ENCODE peak calls at places on chromosomes 3 and 15, in five cellular contexts. U is RWPE1, Y is Peyer's patch, W is cardiac muscle cell, C is osteoblast. V is an unnamed sample.

GRCh38 chr3:11600501-11601282 is 43.0 kb downstream of the VGLL4 start:
- DNase-seq in U (peak), Y (peak), W (peak), C (peak), V (no peak)

GRCh38 chr3:177835008-177835407 is 637.7 kb upstream of the TBL1XR1 start:
- DNase-seq in U (peak), Y (no peak), W (peak), C (no peak), V (no peak)

GRCh38 chr3:79019137-79019923 is 748.5 kb downstream of the ROBO1 start:
- DNase-seq in U (peak), Y (peak), W (peak), C (peak), V (no peak)

GRCh38 chr15:78808550-78808949 is 2.7 kb downstream of the ADAMTS7 start:
- DNase-seq in U (peak), Y (no peak), W (peak), C (peak), V (no peak)

GRCh38 chr3:54374214-54374855 is 252.0 kb downstream of the CACNA2D3 start:
- DNase-seq in U (peak), Y (no peak), W (peak), C (no peak), V (no peak)

GRCh38 chr3:15527031-15527459 is 5.5 kb upstream of the COLQ start:
- DNase-seq in U (no peak), Y (no peak), W (peak), C (no peak), V (no peak)

GRCh38 chr3:43369404-43370345 is 83.3 kb downstream of the SNRK start:
- DNase-seq in U (no peak), Y (no peak), W (no peak), C (peak), V (no peak)

GRCh38 chr3:12663311-12663935 is 494 bp downstream of the RAF1 start:
- DNase-seq in U (peak), Y (peak), W (peak), C (peak), V (peak)

GRCh38 chr3:47379488-47379899 is 1.3 kb upstream of the PTPN23 start:
- DNase-seq in U (no peak), Y (no peak), W (no peak), C (no peak), V (no peak)

GRCh38 chr3:123281929-123282328 is 80.2 kb downstream of the SEC22A start:
- DNase-seq in U (no peak), Y (no peak), W (no peak), C (no peak), V (no peak)

GRCh38 chr3:195761503-195762248 is 40.9 kb downstream of the MUC20 start:
- DNase-seq in U (no peak), Y (no peak), W (no peak), C (peak), V (no peak)

GRCh38 chr3:35291837-35292236 is 347.5 kb upstream of the ARPP21 start:
- DNase-seq in U (no peak), Y (no peak), W (no peak), C (no peak), V (no peak)

GRCh38 chr3:69160107-69160506 is 37.7 kb upstream of the LMOD3 start:
- DNase-seq in U (no peak), Y (no peak), W (no peak), C (no peak), V (no peak)

GRCh38 chr15:34886134-34886533 is 83.4 kb downstream of the AQR start:
- DNase-seq in U (no peak), Y (no peak), W (peak), C (peak), V (no peak)

GRCh38 chr3:39379778-39380155 is 3.4 kb upstream of the SLC25A38 start:
- DNase-seq in U (no peak), Y (no peak), W (no peak), C (no peak), V (no peak)

GRCh38 chr3:171459130-171459941 is 869 bp downstream of the TNIK start:
- DNase-seq in U (peak), Y (peak), W (peak), C (no peak), V (peak)

GRCh38 chr15:52566889-52567288 is 1.9 kb downstream of the ARPP19 start:
- DNase-seq in U (no peak), Y (no peak), W (no peak), C (no peak), V (no peak)

GRCh38 chr15:67120009-67120838 is 54.8 kb downstream of the SMAD3 start:
- DNase-seq in U (no peak), Y (no peak), W (no peak), C (no peak), V (no peak)

GRCh38 chr15:55823191-55823670 is 80.3 kb upstream of the PRTG start:
- DNase-seq in U (no peak), Y (no peak), W (peak), C (no peak), V (no peak)

GRCh38 chr3:99578339-99578970 is 59.9 kb upstream of the COL8A1 start:
- DNase-seq in U (no peak), Y (no peak), W (peak), C (no peak), V (no peak)

GRCh38 chr3:58429657-58430056 is 4.0 kb downstream of the PDHB start:
- DNase-seq in U (no peak), Y (no peak), W (no peak), C (no peak), V (no peak)

GRCh38 chr3:52846427-52846983 is 11.7 kb upstream of the MUSTN1 start:
- DNase-seq in U (no peak), Y (no peak), W (no peak), C (peak), V (no peak)

GRCh38 chr3:136898954-136899353 is 36.9 kb downstream of the NCK1 start:
- DNase-seq in U (no peak), Y (no peak), W (no peak), C (no peak), V (no peak)

GRCh38 chr15:64634020-64634419 is 141.4 kb downstream of the RBPMS2 start:
- DNase-seq in U (no peak), Y (peak), W (peak), C (no peak), V (peak)
- H3K27ac ChIP-seq in U (no peak), Y (peak), W (peak), C (no peak), V (peak)

DNA sequence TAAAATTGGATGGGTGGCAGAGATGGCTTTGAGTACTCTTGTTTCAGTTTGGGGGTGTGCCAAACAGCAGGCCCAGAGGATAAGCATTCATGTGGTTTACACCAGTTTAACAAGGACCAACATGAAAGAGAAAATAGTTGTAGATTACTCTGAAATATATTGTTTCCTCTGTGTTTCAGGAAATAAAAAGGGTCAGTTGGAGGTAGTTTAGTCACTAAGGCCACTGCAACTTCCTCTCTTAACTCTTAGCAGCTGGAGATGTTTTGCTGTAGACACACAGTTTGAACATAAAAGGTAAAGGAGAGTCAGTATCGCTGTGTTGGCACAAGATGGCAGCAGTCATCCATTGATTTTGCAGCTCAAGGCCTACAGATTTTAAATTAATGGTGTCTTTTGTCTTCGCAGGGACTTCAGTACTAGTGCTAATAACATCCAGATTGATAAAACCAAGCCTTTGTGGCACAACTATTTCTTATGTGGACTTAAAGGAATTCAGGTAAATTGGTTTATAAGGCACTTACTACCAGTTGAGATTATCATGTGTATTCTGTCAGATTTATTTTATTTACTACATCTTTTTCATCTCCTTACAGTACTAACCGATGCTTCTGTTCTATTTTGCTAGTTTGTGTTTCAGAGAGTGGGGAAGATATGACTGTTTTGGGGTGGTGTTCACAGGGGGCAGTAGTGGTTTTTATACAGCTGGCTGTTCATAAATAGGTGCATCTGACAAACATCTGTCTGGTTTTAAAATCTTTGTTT is 65.6 kb downstream of the GALK2 start:
- DNase-seq in U (peak), Y (peak), W (peak), C (peak), V (peak)
- H3K27ac ChIP-seq in U (no peak), Y (no peak), W (no peak), C (peak), V (no peak)

GRCh38 chr3:168077091-168077490 is 18.6 kb downstream of the GOLIM4 start:
- DNase-seq in U (no peak), Y (no peak), W (no peak), C (no peak), V (no peak)
- H3K27ac ChIP-seq in U (no peak), Y (no peak), W (no peak), C (peak), V (no peak)

DNA sequence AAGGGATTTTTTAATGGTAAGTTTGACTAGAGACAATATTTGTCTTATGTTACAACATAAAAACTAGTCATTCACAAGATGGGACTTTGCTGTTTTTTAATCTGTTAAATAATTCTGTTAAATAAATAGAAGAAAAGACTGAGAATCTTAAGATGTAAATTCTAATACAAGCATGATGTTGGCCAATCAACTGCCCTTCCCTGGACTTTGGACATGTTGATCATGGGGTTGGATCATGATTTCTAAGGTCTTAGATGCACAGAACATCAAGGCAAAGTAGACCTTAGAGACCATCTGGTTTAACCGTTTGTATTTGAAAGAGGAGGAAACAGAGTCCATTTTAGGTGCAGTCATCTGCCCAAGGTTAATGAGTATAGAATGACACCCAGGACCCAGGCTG is 10.9 kb downstream of the MASP1 start:
- DNase-seq in U (no peak), Y (no peak), W (no peak), C (no peak), V (no peak)
- H3K27ac ChIP-seq in U (no peak), Y (no peak), W (no peak), C (no peak), V (no peak)

GRCh38 chr3:188673509-188674239 is 498.1 kb upstream of the TPRG1 start:
- DNase-seq in U (peak), Y (no peak), W (peak), C (no peak), V (no peak)
- H3K27ac ChIP-seq in U (no peak), Y (no peak), W (no peak), C (peak), V (no peak)

GRCh38 chr15:57554821-57555185 is 36.9 kb upstream of the MYZAP start:
- DNase-seq in U (no peak), Y (no peak), W (no peak), C (peak), V (no peak)

GRCh38 chr15:57553526-57553925 is 38.2 kb upstream of the MYZAP start:
- DNase-seq in U (no peak), Y (no peak), W (no peak), C (peak), V (no peak)

GRCh38 chr15:57554063-57554820 is 37.5 kb upstream of the MYZAP start:
- DNase-seq in U (peak), Y (no peak), W (peak), C (no peak), V (no peak)

GRCh38 chr15:57551717-57552677 is 39.7 kb upstream of the MYZAP start:
- DNase-seq in U (peak), Y (no peak), W (peak), C (peak), V (no peak)

DNA sequence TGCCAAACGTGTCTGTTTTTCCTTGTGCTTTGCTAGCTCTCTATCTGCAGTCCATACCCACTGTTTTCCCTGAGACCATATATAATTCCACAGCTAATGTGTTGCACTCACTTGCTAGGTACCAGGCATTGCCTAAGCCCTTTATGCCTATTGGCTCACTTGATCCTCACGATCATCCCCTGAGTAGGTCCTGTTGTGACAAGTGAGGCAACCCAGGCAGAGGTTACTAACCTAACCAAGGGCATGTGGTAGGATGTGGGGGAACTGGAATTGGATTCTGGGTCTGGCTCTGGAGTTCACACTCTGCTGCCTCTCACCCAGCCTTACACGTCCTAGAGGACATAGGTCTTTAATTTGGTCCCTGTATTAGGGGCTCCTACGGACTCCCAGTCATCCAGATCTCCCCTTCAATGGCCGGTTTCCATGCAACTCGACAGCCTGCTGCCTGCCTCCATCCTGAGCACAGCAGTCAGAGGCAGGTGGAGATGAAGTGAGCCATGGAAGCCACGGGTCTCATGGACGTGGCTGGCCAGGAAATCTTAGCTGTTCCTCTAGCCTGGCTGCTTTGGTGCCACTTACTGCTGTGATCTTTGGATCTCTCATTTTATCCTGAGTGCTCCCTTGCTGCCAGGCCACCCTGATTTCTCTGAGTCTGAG is 38.9 kb upstream of the MYZAP start:
- DNase-seq in U (no peak), Y (no peak), W (no peak), C (peak), V (no peak)
- H3K27ac ChIP-seq in U (peak), Y (no peak), W (peak), C (no peak), V (no peak)

GRCh38 chr3:101829066-101829830 is 20.1 kb upstream of the NFKBIZ start:
- DNase-seq in U (no peak), Y (peak), W (peak), C (peak), V (peak)
- H3K27ac ChIP-seq in U (no peak), Y (peak), W (peak), C (peak), V (peak)

V was measured in CD8-positive, alpha-beta T cell.